ENCODE peak calls at places on chromosomes 11 and 22, in four cellular contexts. M is hippocampal formation; Z is stimulated activated CD4-positive, alpha-beta T cell treated with anti-CD3 and anti-CD28 coated beads, Interleukin-1b, Interleukin-23, amount 100 ng/mL, for 24 hours; S is T47D. A is an unnamed sample.

GRCh38 chr11:27191061-27191460 is 150.4 kb downstream of the BBOX1 start:
- DNase-seq in Z (no peak), M (no peak), S (no peak), A (no peak)

GRCh38 chr11:114237321-114238280 is 58.6 kb upstream of the NNMT start:
- DNase-seq in Z (no peak), M (no peak), S (no peak), A (no peak)

GRCh38 chr11:27485930-27486773 is 13.6 kb upstream of the LGR4 start:
- DNase-seq in Z (no peak), S (no peak), M (no peak), A (no peak)

GRCh38 chr11:120877746-120878365 is 146.0 kb upstream of the TBCEL start:
- DNase-seq in Z (no peak), M (no peak), S (no peak), A (no peak)

GRCh38 chr11:35272391-35272821 is 133.4 kb downstream of the CD44 start:
- DNase-seq in S (no peak), Z (peak; percentile 9), M (peak; percentile 9), A (no peak)

GRCh38 chr22:19882446-19883381 is 28.0 kb upstream of the GNB1L start:
- DNase-seq in M (no peak), Z (no peak), S (no peak), A (peak; percentile 53)

GRCh38 chr11:12019337-12019736 is 10.9 kb upstream of the DKK3 start:
- DNase-seq in Z (no peak), S (no peak), M (peak; percentile 30), A (no peak)

GRCh38 chr11:134557571-134558257 is 145.7 kb upstream of the B3GAT1 start:
- DNase-seq in S (no peak), M (no peak), Z (no peak), A (no peak)

GRCh38 chr11:73463359-73463758 is 87.2 kb downstream of the RELT start:
- DNase-seq in M (no peak), Z (no peak), S (no peak), A (no peak)